ENCODE peak calls at places on chromosomes 13 and 19, in nine cellular contexts. One of them, this sample, is unnamed.

GRCh38 chr19:4578552-4579248 is 19.2 kb upstream of the SEMA6B start:
- DNase-seq in upper lobe of right lung: no peak
- DNase-seq in K562: no peak
- DNase-seq in AG04449: no peak
- DNase-seq in fibroblast of mammary gland: no peak
- DNase-seq in fibroblast of lung: no peak
- DNase-seq in A549: no peak
- DNase-seq in cardiac muscle cell: no peak
- DNase-seq in esophagus squamous epithelium: no peak
- DNase-seq in this sample: no peak

GRCh38 chr13:28301839-28302238 is 163.5 kb downstream of the PAN3 start:
- DNase-seq in AG04449: no peak
- DNase-seq in cardiac muscle cell: no peak
- DNase-seq in K562: no peak
- DNase-seq in upper lobe of right lung: no peak
- DNase-seq in A549: no peak
- DNase-seq in fibroblast of lung: no peak
- DNase-seq in esophagus squamous epithelium: no peak
- DNase-seq in fibroblast of mammary gland: no peak
- DNase-seq in this sample: no peak

GRCh38 chr19:19627716-19628498 is at the start of gene LPAR2:
- DNase-seq in cardiac muscle cell: peak
- DNase-seq in upper lobe of right lung: peak
- DNase-seq in fibroblast of mammary gland: no peak
- DNase-seq in esophagus squamous epithelium: no peak
- DNase-seq in AG04449: no peak
- DNase-seq in fibroblast of lung: peak
- DNase-seq in K562: no peak
- DNase-seq in A549: no peak
- DNase-seq in this sample: no peak

GRCh38 chr13:110261166-110262081 is 45.5 kb downstream of the COL4A1 start:
- DNase-seq in fibroblast of lung: no peak
- DNase-seq in esophagus squamous epithelium: no peak
- DNase-seq in fibroblast of mammary gland: no peak
- DNase-seq in K562: no peak
- DNase-seq in cardiac muscle cell: no peak
- DNase-seq in upper lobe of right lung: no peak
- DNase-seq in A549: no peak
- DNase-seq in AG04449: no peak
- DNase-seq in this sample: no peak

GRCh38 chr13:50589139-50589538 is 254.4 kb downstream of the DLEU7 start:
- DNase-seq in cardiac muscle cell: peak
- DNase-seq in fibroblast of mammary gland: peak
- DNase-seq in upper lobe of right lung: no peak
- DNase-seq in A549: no peak
- DNase-seq in fibroblast of lung: peak
- DNase-seq in esophagus squamous epithelium: no peak
- DNase-seq in K562: no peak
- DNase-seq in AG04449: peak
- DNase-seq in this sample: peak

GRCh38 chr19:14497347-14497921 is 1.5 kb upstream of the GIPC1 start:
- DNase-seq in K562: peak
- DNase-seq in fibroblast of lung: no peak
- DNase-seq in upper lobe of right lung: peak
- DNase-seq in A549: peak
- DNase-seq in AG04449: no peak
- DNase-seq in esophagus squamous epithelium: no peak
- DNase-seq in cardiac muscle cell: peak
- DNase-seq in fibroblast of mammary gland: no peak
- DNase-seq in this sample: peak

GRCh38 chr13:20359335-20359734 is 127.2 kb upstream of the GJB6 start:
- DNase-seq in esophagus squamous epithelium: no peak
- DNase-seq in K562: peak
- DNase-seq in upper lobe of right lung: no peak
- DNase-seq in cardiac muscle cell: peak
- DNase-seq in fibroblast of lung: peak
- DNase-seq in AG04449: peak
- DNase-seq in fibroblast of mammary gland: peak
- DNase-seq in A549: peak
- DNase-seq in this sample: peak

GRCh38 chr19:48443262-48443661 is 2.5 kb upstream of the GRWD1 start:
- DNase-seq in K562: no peak
- DNase-seq in AG04449: no peak
- DNase-seq in esophagus squamous epithelium: no peak
- DNase-seq in A549: no peak
- DNase-seq in upper lobe of right lung: no peak
- DNase-seq in fibroblast of lung: no peak
- DNase-seq in fibroblast of mammary gland: no peak
- DNase-seq in cardiac muscle cell: no peak
- DNase-seq in this sample: no peak

GRCh38 chr13:21767032-21767431 is 96.2 kb downstream of the FGF9 start:
- DNase-seq in K562: no peak
- DNase-seq in A549: no peak
- DNase-seq in esophagus squamous epithelium: no peak
- DNase-seq in cardiac muscle cell: no peak
- DNase-seq in fibroblast of mammary gland: no peak
- DNase-seq in fibroblast of lung: no peak
- DNase-seq in AG04449: no peak
- DNase-seq in upper lobe of right lung: no peak
- DNase-seq in this sample: no peak

GRCh38 chr13:26112843-26113242 is 61.0 kb upstream of the SHISA2 start:
- DNase-seq in upper lobe of right lung: no peak
- DNase-seq in cardiac muscle cell: peak
- DNase-seq in A549: peak
- DNase-seq in esophagus squamous epithelium: no peak
- DNase-seq in AG04449: no peak
- DNase-seq in fibroblast of lung: no peak
- DNase-seq in K562: peak
- DNase-seq in fibroblast of mammary gland: no peak
- DNase-seq in this sample: no peak

GRCh38 chr19:9406798-9407352 is 28.5 kb downstream of the ZNF266 start:
- DNase-seq in fibroblast of lung: peak
- DNase-seq in cardiac muscle cell: peak
- DNase-seq in esophagus squamous epithelium: no peak
- DNase-seq in A549: peak
- DNase-seq in upper lobe of right lung: peak
- DNase-seq in K562: peak
- DNase-seq in fibroblast of mammary gland: peak
- DNase-seq in AG04449: peak
- DNase-seq in this sample: peak

GRCh38 chr19:1133471-1133929 is 29.7 kb downstream of the GPX4 start:
- DNase-seq in esophagus squamous epithelium: peak
- DNase-seq in fibroblast of mammary gland: peak
- DNase-seq in AG04449: no peak
- DNase-seq in upper lobe of right lung: no peak
- DNase-seq in fibroblast of lung: no peak
- DNase-seq in A549: peak
- DNase-seq in K562: peak
- DNase-seq in cardiac muscle cell: peak
- DNase-seq in this sample: no peak

GRCh38 chr13:110132178-110132975 is 174.6 kb downstream of the COL4A1 start:
- DNase-seq in cardiac muscle cell: no peak
- DNase-seq in AG04449: no peak
- DNase-seq in fibroblast of mammary gland: no peak
- DNase-seq in A549: no peak
- DNase-seq in upper lobe of right lung: no peak
- DNase-seq in fibroblast of lung: peak
- DNase-seq in K562: no peak
- DNase-seq in esophagus squamous epithelium: no peak
- DNase-seq in this sample: no peak

GRCh38 chr19:51564791-51565190 is 6.3 kb upstream of the ZNF175 start:
- DNase-seq in fibroblast of lung: no peak
- DNase-seq in cardiac muscle cell: no peak
- DNase-seq in esophagus squamous epithelium: no peak
- DNase-seq in upper lobe of right lung: no peak
- DNase-seq in fibroblast of mammary gland: no peak
- DNase-seq in K562: peak
- DNase-seq in A549: no peak
- DNase-seq in AG04449: no peak
- DNase-seq in this sample: no peak

DNA sequence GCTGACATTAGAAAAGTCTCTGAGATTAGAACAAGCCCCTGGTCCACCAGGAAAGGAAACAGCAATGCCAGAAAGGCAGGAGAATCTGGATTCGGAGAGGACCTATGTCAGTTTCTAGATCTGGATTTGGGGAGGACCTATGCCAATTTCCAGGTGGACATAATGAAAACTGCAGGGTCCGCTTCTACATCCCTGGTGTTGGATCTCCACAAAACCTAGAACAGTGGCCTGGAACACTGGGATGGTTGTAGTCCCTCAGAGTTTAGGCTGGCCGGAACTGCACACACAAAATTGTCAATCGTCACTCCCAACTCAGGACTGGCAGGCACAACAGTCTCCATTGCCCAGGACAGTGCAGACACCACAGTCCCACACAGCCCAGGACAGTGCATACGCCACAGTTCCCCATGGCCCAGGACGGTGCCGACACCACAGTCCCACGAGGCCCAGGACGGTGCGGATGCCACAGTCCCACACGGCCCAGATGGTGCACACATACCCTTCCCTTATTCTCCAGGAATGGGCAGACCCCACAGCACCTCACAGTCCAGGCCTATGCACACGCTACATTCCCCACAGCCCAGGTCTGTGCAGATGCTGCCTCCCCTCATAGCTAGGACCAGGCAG is 341.7 kb downstream of the UQCRFS1 start:
- DNase-seq in A549: no peak
- DNase-seq in upper lobe of right lung: no peak
- DNase-seq in cardiac muscle cell: no peak
- DNase-seq in esophagus squamous epithelium: no peak
- DNase-seq in fibroblast of lung: no peak
- DNase-seq in AG04449: no peak
- DNase-seq in fibroblast of mammary gland: no peak
- DNase-seq in K562: no peak
- DNase-seq in this sample: no peak
- TF ChIP-seq CTCF in A549: no peak
- TF ChIP-seq CTCF in upper lobe of right lung: no peak
- TF ChIP-seq CTCF in cardiac muscle cell: no peak
- TF ChIP-seq CTCF in esophagus squamous epithelium: no peak
- TF ChIP-seq CTCF in fibroblast of lung: no peak
- TF ChIP-seq CTCF in AG04449: no peak
- TF ChIP-seq CTCF in fibroblast of mammary gland: no peak
- TF ChIP-seq CTCF in K562: no peak
- TF ChIP-seq CTCF in this sample: no peak

DNA sequence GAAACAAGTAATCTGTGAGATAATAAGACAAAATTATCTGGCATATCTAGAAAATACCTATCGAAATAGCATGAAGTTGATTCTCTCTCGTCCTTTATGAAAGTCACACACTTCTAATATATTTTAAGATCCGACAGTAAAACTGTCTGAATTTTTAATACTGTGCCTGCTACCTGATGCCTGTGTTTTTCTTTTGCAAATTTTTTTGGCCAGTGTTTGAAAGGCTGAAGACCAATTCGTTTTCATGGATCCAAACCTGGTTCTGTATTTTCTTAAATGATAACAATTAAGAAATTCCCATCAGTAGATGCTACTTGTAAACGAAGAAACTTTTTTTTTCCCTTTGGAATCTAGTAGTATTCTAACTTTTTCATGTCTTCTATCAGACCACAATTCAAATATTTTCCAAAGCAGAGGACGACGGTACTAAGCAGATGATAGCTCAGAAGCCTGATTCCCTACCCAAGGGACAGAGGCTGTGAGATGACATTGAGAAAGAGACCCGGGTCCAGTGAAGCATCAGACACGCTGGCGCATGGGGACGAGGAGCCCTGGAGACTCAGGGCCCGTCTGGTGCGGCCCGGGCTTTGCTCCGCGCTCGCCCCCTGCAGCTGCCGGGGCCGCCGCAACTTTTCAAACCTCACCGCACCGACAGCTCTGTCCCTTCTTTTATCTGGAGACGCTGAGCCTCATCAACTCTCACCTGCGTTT is 49.5 kb upstream of the PABPC3 start:
- DNase-seq in AG04449: no peak
- DNase-seq in esophagus squamous epithelium: no peak
- DNase-seq in upper lobe of right lung: no peak
- DNase-seq in fibroblast of mammary gland: no peak
- DNase-seq in fibroblast of lung: no peak
- DNase-seq in A549: no peak
- DNase-seq in K562: no peak
- DNase-seq in cardiac muscle cell: no peak
- DNase-seq in this sample: no peak
- H3K4me3 ChIP-seq in AG04449: no peak
- H3K4me3 ChIP-seq in esophagus squamous epithelium: peak
- H3K4me3 ChIP-seq in upper lobe of right lung: no peak
- H3K4me3 ChIP-seq in fibroblast of mammary gland: peak
- H3K4me3 ChIP-seq in fibroblast of lung: peak
- H3K4me3 ChIP-seq in A549: peak
- H3K4me3 ChIP-seq in K562: no peak
- H3K4me3 ChIP-seq in cardiac muscle cell: peak
- H3K4me3 ChIP-seq in this sample: no peak

GRCh38 chr19:34277244-34277643 is 22.9 kb downstream of the GARRE1 start:
- DNase-seq in K562: no peak
- DNase-seq in A549: no peak
- DNase-seq in cardiac muscle cell: no peak
- DNase-seq in esophagus squamous epithelium: no peak
- DNase-seq in fibroblast of lung: no peak
- DNase-seq in fibroblast of mammary gland: no peak
- DNase-seq in upper lobe of right lung: no peak
- DNase-seq in AG04449: no peak
- DNase-seq in this sample: no peak

GRCh38 chr19:34274827-34275625 is 20.7 kb downstream of the GARRE1 start:
- DNase-seq in cardiac muscle cell: peak
- DNase-seq in AG04449: peak
- DNase-seq in upper lobe of right lung: no peak
- DNase-seq in A549: no peak
- DNase-seq in esophagus squamous epithelium: no peak
- DNase-seq in fibroblast of mammary gland: peak
- DNase-seq in fibroblast of lung: peak
- DNase-seq in K562: no peak
- DNase-seq in this sample: peak

GRCh38 chr19:34276614-34277013 is 22.3 kb downstream of the GARRE1 start:
- DNase-seq in K562: no peak
- DNase-seq in cardiac muscle cell: no peak
- DNase-seq in AG04449: no peak
- DNase-seq in esophagus squamous epithelium: no peak
- DNase-seq in upper lobe of right lung: no peak
- DNase-seq in fibroblast of lung: no peak
- DNase-seq in A549: no peak
- DNase-seq in fibroblast of mammary gland: no peak
- DNase-seq in this sample: no peak

GRCh38 chr19:34274284-34274826 is 20.0 kb downstream of the GARRE1 start:
- DNase-seq in fibroblast of mammary gland: peak
- DNase-seq in A549: no peak
- DNase-seq in K562: no peak
- DNase-seq in esophagus squamous epithelium: no peak
- DNase-seq in AG04449: no peak
- DNase-seq in fibroblast of lung: peak
- DNase-seq in upper lobe of right lung: no peak
- DNase-seq in cardiac muscle cell: peak
- DNase-seq in this sample: no peak

GRCh38 chr19:34275705-34276104 is 21.4 kb downstream of the GARRE1 start:
- DNase-seq in upper lobe of right lung: no peak
- DNase-seq in fibroblast of mammary gland: no peak
- DNase-seq in esophagus squamous epithelium: no peak
- DNase-seq in AG04449: no peak
- DNase-seq in K562: no peak
- DNase-seq in A549: no peak
- DNase-seq in cardiac muscle cell: no peak
- DNase-seq in fibroblast of lung: no peak
- DNase-seq in this sample: no peak
- TF ChIP-seq CTCF in upper lobe of right lung: no peak
- TF ChIP-seq CTCF in fibroblast of mammary gland: no peak
- TF ChIP-seq CTCF in esophagus squamous epithelium: no peak
- TF ChIP-seq CTCF in AG04449: no peak
- TF ChIP-seq CTCF in K562: no peak
- TF ChIP-seq CTCF in A549: no peak
- TF ChIP-seq CTCF in cardiac muscle cell: no peak
- TF ChIP-seq CTCF in fibroblast of lung: no peak
- TF ChIP-seq CTCF in this sample: no peak

GRCh38 chr19:50187937-50188336 is 15.5 kb upstream of the MYH14 start:
- DNase-seq in A549: no peak
- DNase-seq in esophagus squamous epithelium: no peak
- DNase-seq in cardiac muscle cell: no peak
- DNase-seq in AG04449: no peak
- DNase-seq in upper lobe of right lung: no peak
- DNase-seq in fibroblast of lung: no peak
- DNase-seq in K562: no peak
- DNase-seq in fibroblast of mammary gland: no peak
- DNase-seq in this sample: no peak
- H3K4me3 ChIP-seq in A549: no peak
- H3K4me3 ChIP-seq in esophagus squamous epithelium: no peak
- H3K4me3 ChIP-seq in cardiac muscle cell: no peak
- H3K4me3 ChIP-seq in AG04449: no peak
- H3K4me3 ChIP-seq in upper lobe of right lung: no peak
- H3K4me3 ChIP-seq in fibroblast of lung: no peak
- H3K4me3 ChIP-seq in K562: no peak
- H3K4me3 ChIP-seq in fibroblast of mammary gland: no peak
- H3K4me3 ChIP-seq in this sample: no peak

This sample was measured in fibroblast of the aortic adventitia.